ENCODE peak calls at places on chromosomes 1 and 21, in ten cellular contexts. One of them, this sample, is unnamed.

GRCh38 chr1:200279810-200280411 is 129.9 kb downstream of the ZNF281 start:
- DNase-seq in epithelial cell of esophagus: peak
- DNase-seq in tibial artery: no peak
- DNase-seq in HT1080: peak
- DNase-seq in GM10248: peak
- DNase-seq in ELR: peak
- DNase-seq in iris pigment epithelial cell: peak
- DNase-seq in activated T-cell treated with anti-CD3 and anti-CD28 coated beads for 1 hour: peak
- DNase-seq in AG08396: peak
- DNase-seq in AG10803: peak
- DNase-seq in this sample: peak

GRCh38 chr1:70440642-70441391 is 29.7 kb downstream of the CTH start:
- DNase-seq in HT1080: no peak
- DNase-seq in AG10803: no peak
- DNase-seq in epithelial cell of esophagus: no peak
- DNase-seq in GM10248: no peak
- DNase-seq in activated T-cell treated with anti-CD3 and anti-CD28 coated beads for 1 hour: no peak
- DNase-seq in iris pigment epithelial cell: no peak
- DNase-seq in tibial artery: no peak
- DNase-seq in AG08396: no peak
- DNase-seq in ELR: no peak
- DNase-seq in this sample: no peak

GRCh38 chr1:153771841-153772593 is 3.2 kb upstream of the SLC27A3 start:
- DNase-seq in GM10248: no peak
- DNase-seq in tibial artery: no peak
- DNase-seq in activated T-cell treated with anti-CD3 and anti-CD28 coated beads for 1 hour: no peak
- DNase-seq in epithelial cell of esophagus: no peak
- DNase-seq in ELR: peak
- DNase-seq in AG10803: no peak
- DNase-seq in HT1080: no peak
- DNase-seq in AG08396: no peak
- DNase-seq in iris pigment epithelial cell: no peak
- DNase-seq in this sample: no peak

GRCh38 chr21:39186676-39187075 is 3.4 kb upstream of the PSMG1 start:
- DNase-seq in ELR: no peak
- DNase-seq in HT1080: no peak
- DNase-seq in epithelial cell of esophagus: peak
- DNase-seq in tibial artery: no peak
- DNase-seq in GM10248: no peak
- DNase-seq in activated T-cell treated with anti-CD3 and anti-CD28 coated beads for 1 hour: no peak
- DNase-seq in AG08396: no peak
- DNase-seq in iris pigment epithelial cell: no peak
- DNase-seq in AG10803: peak
- DNase-seq in this sample: no peak

GRCh38 chr21:45599146-45599581 is 44.4 kb upstream of the PCBP3 start:
- DNase-seq in tibial artery: peak
- DNase-seq in GM10248: no peak
- DNase-seq in epithelial cell of esophagus: no peak
- DNase-seq in AG08396: no peak
- DNase-seq in HT1080: no peak
- DNase-seq in ELR: no peak
- DNase-seq in AG10803: no peak
- DNase-seq in activated T-cell treated with anti-CD3 and anti-CD28 coated beads for 1 hour: no peak
- DNase-seq in iris pigment epithelial cell: no peak
- DNase-seq in this sample: no peak

GRCh38 chr1:181111559-181111958 is 23.1 kb downstream of the IER5 start:
- DNase-seq in HT1080: peak
- DNase-seq in activated T-cell treated with anti-CD3 and anti-CD28 coated beads for 1 hour: no peak
- DNase-seq in GM10248: no peak
- DNase-seq in iris pigment epithelial cell: peak
- DNase-seq in AG10803: no peak
- DNase-seq in AG08396: no peak
- DNase-seq in epithelial cell of esophagus: peak
- DNase-seq in tibial artery: no peak
- DNase-seq in ELR: peak
- DNase-seq in this sample: no peak

GRCh38 chr21:38914531-38915385 is 109.0 kb downstream of the ETS2 start:
- DNase-seq in GM10248: no peak
- DNase-seq in ELR: peak
- DNase-seq in AG08396: peak
- DNase-seq in tibial artery: no peak
- DNase-seq in epithelial cell of esophagus: peak
- DNase-seq in activated T-cell treated with anti-CD3 and anti-CD28 coated beads for 1 hour: no peak
- DNase-seq in HT1080: no peak
- DNase-seq in iris pigment epithelial cell: peak
- DNase-seq in AG10803: no peak
- DNase-seq in this sample: no peak

GRCh38 chr1:234886081-234886874 is 242.4 kb downstream of the TOMM20 start:
- DNase-seq in HT1080: no peak
- DNase-seq in iris pigment epithelial cell: no peak
- DNase-seq in tibial artery: peak
- DNase-seq in GM10248: no peak
- DNase-seq in AG08396: no peak
- DNase-seq in epithelial cell of esophagus: peak
- DNase-seq in activated T-cell treated with anti-CD3 and anti-CD28 coated beads for 1 hour: no peak
- DNase-seq in AG10803: peak
- DNase-seq in ELR: no peak
- DNase-seq in this sample: no peak

GRCh38 chr21:28338906-28339305 is 653.8 kb downstream of the LTN1 start:
- DNase-seq in AG08396: no peak
- DNase-seq in tibial artery: no peak
- DNase-seq in ELR: no peak
- DNase-seq in HT1080: no peak
- DNase-seq in iris pigment epithelial cell: no peak
- DNase-seq in GM10248: no peak
- DNase-seq in activated T-cell treated with anti-CD3 and anti-CD28 coated beads for 1 hour: no peak
- DNase-seq in epithelial cell of esophagus: no peak
- DNase-seq in AG10803: no peak
- DNase-seq in this sample: no peak

GRCh38 chr21:26686278-26686677 is 113.2 kb upstream of the CYYR1 start:
- DNase-seq in HT1080: peak
- DNase-seq in tibial artery: no peak
- DNase-seq in GM10248: no peak
- DNase-seq in ELR: peak
- DNase-seq in AG10803: peak
- DNase-seq in epithelial cell of esophagus: peak
- DNase-seq in iris pigment epithelial cell: peak
- DNase-seq in AG08396: peak
- DNase-seq in activated T-cell treated with anti-CD3 and anti-CD28 coated beads for 1 hour: no peak
- DNase-seq in this sample: no peak

GRCh38 chr1:147611021-147611426 is 59.3 kb downstream of the ACP6 start:
- DNase-seq in HT1080: no peak
- DNase-seq in AG10803: no peak
- DNase-seq in AG08396: no peak
- DNase-seq in activated T-cell treated with anti-CD3 and anti-CD28 coated beads for 1 hour: no peak
- DNase-seq in ELR: no peak
- DNase-seq in epithelial cell of esophagus: no peak
- DNase-seq in tibial artery: no peak
- DNase-seq in GM10248: peak
- DNase-seq in iris pigment epithelial cell: no peak
- DNase-seq in this sample: no peak

GRCh38 chr1:50329332-50329932 is 93.8 kb downstream of the DMRTA2 start:
- DNase-seq in ELR: peak
- DNase-seq in GM10248: no peak
- DNase-seq in tibial artery: no peak
- DNase-seq in iris pigment epithelial cell: peak
- DNase-seq in HT1080: peak
- DNase-seq in AG10803: no peak
- DNase-seq in activated T-cell treated with anti-CD3 and anti-CD28 coated beads for 1 hour: no peak
- DNase-seq in AG08396: no peak
- DNase-seq in epithelial cell of esophagus: peak
- DNase-seq in this sample: no peak

GRCh38 chr1:193216920-193217319 is 30.5 kb upstream of the B3GALT2 start:
- DNase-seq in iris pigment epithelial cell: no peak
- DNase-seq in GM10248: no peak
- DNase-seq in AG08396: no peak
- DNase-seq in AG10803: no peak
- DNase-seq in tibial artery: peak
- DNase-seq in epithelial cell of esophagus: no peak
- DNase-seq in activated T-cell treated with anti-CD3 and anti-CD28 coated beads for 1 hour: no peak
- DNase-seq in HT1080: no peak
- DNase-seq in ELR: no peak
- DNase-seq in this sample: no peak

GRCh38 chr1:223712856-223713494 is 636 bp downstream of the CAPN2 start:
- DNase-seq in AG10803: no peak
- DNase-seq in iris pigment epithelial cell: no peak
- DNase-seq in GM10248: peak
- DNase-seq in ELR: no peak
- DNase-seq in HT1080: no peak
- DNase-seq in epithelial cell of esophagus: no peak
- DNase-seq in AG08396: no peak
- DNase-seq in tibial artery: peak
- DNase-seq in activated T-cell treated with anti-CD3 and anti-CD28 coated beads for 1 hour: peak
- DNase-seq in this sample: no peak

GRCh38 chr1:201125019-201125418 is 2.0 kb downstream of the ASCL5 start:
- DNase-seq in activated T-cell treated with anti-CD3 and anti-CD28 coated beads for 1 hour: no peak
- DNase-seq in AG10803: no peak
- DNase-seq in ELR: no peak
- DNase-seq in epithelial cell of esophagus: no peak
- DNase-seq in iris pigment epithelial cell: no peak
- DNase-seq in HT1080: no peak
- DNase-seq in tibial artery: no peak
- DNase-seq in AG08396: no peak
- DNase-seq in GM10248: no peak
- DNase-seq in this sample: no peak

GRCh38 chr1:180157108-180157507 is 2.4 kb downstream of the QSOX1 start:
- DNase-seq in epithelial cell of esophagus: no peak
- DNase-seq in activated T-cell treated with anti-CD3 and anti-CD28 coated beads for 1 hour: no peak
- DNase-seq in AG10803: peak
- DNase-seq in HT1080: peak
- DNase-seq in ELR: peak
- DNase-seq in tibial artery: no peak
- DNase-seq in AG08396: peak
- DNase-seq in GM10248: no peak
- DNase-seq in iris pigment epithelial cell: peak
- DNase-seq in this sample: no peak

GRCh38 chr1:168485048-168485447 is 58.7 kb downstream of the XCL2 start:
- DNase-seq in GM10248: no peak
- DNase-seq in AG08396: no peak
- DNase-seq in ELR: no peak
- DNase-seq in tibial artery: no peak
- DNase-seq in activated T-cell treated with anti-CD3 and anti-CD28 coated beads for 1 hour: no peak
- DNase-seq in HT1080: no peak
- DNase-seq in iris pigment epithelial cell: peak
- DNase-seq in epithelial cell of esophagus: peak
- DNase-seq in AG10803: peak
- DNase-seq in this sample: peak

GRCh38 chr1:218304281-218305039 is 19.4 kb downstream of the RRP15 start:
- DNase-seq in AG10803: no peak
- DNase-seq in tibial artery: no peak
- DNase-seq in AG08396: no peak
- DNase-seq in activated T-cell treated with anti-CD3 and anti-CD28 coated beads for 1 hour: no peak
- DNase-seq in ELR: no peak
- DNase-seq in GM10248: no peak
- DNase-seq in HT1080: peak
- DNase-seq in iris pigment epithelial cell: peak
- DNase-seq in epithelial cell of esophagus: no peak
- DNase-seq in this sample: no peak

GRCh38 chr1:88179943-88180342 is 504.1 kb upstream of the PKN2 start:
- DNase-seq in AG08396: no peak
- DNase-seq in GM10248: no peak
- DNase-seq in ELR: no peak
- DNase-seq in AG10803: no peak
- DNase-seq in HT1080: no peak
- DNase-seq in tibial artery: no peak
- DNase-seq in activated T-cell treated with anti-CD3 and anti-CD28 coated beads for 1 hour: no peak
- DNase-seq in epithelial cell of esophagus: no peak
- DNase-seq in iris pigment epithelial cell: no peak
- DNase-seq in this sample: no peak

GRCh38 chr1:246161626-246162025 is 345.5 kb downstream of the SMYD3 start:
- DNase-seq in iris pigment epithelial cell: peak
- DNase-seq in activated T-cell treated with anti-CD3 and anti-CD28 coated beads for 1 hour: no peak
- DNase-seq in HT1080: peak
- DNase-seq in AG08396: peak
- DNase-seq in ELR: peak
- DNase-seq in epithelial cell of esophagus: peak
- DNase-seq in tibial artery: no peak
- DNase-seq in AG10803: peak
- DNase-seq in GM10248: no peak
- DNase-seq in this sample: peak

GRCh38 chr1:63148825-63149645 is 173.3 kb upstream of the FOXD3 start:
- DNase-seq in AG08396: peak
- DNase-seq in ELR: peak
- DNase-seq in epithelial cell of esophagus: peak
- DNase-seq in HT1080: peak
- DNase-seq in tibial artery: no peak
- DNase-seq in iris pigment epithelial cell: peak
- DNase-seq in AG10803: peak
- DNase-seq in activated T-cell treated with anti-CD3 and anti-CD28 coated beads for 1 hour: no peak
- DNase-seq in GM10248: peak
- DNase-seq in this sample: peak

GRCh38 chr21:44285547-44285992 is at the start of gene AIRE:
- DNase-seq in AG10803: peak
- DNase-seq in AG08396: peak
- DNase-seq in tibial artery: no peak
- DNase-seq in activated T-cell treated with anti-CD3 and anti-CD28 coated beads for 1 hour: no peak
- DNase-seq in GM10248: no peak
- DNase-seq in ELR: peak
- DNase-seq in iris pigment epithelial cell: no peak
- DNase-seq in HT1080: no peak
- DNase-seq in epithelial cell of esophagus: no peak
- DNase-seq in this sample: no peak

GRCh38 chr1:227215863-227216510 is 102.3 kb downstream of the CDC42BPA start:
- DNase-seq in ELR: peak
- DNase-seq in AG10803: peak
- DNase-seq in HT1080: no peak
- DNase-seq in activated T-cell treated with anti-CD3 and anti-CD28 coated beads for 1 hour: no peak
- DNase-seq in GM10248: no peak
- DNase-seq in AG08396: no peak
- DNase-seq in epithelial cell of esophagus: no peak
- DNase-seq in tibial artery: no peak
- DNase-seq in iris pigment epithelial cell: peak
- DNase-seq in this sample: no peak

GRCh38 chr21:36584980-36585940 is 105.3 kb upstream of the CLDN14 start:
- DNase-seq in epithelial cell of esophagus: peak
- DNase-seq in iris pigment epithelial cell: peak
- DNase-seq in HT1080: no peak
- DNase-seq in tibial artery: no peak
- DNase-seq in AG08396: no peak
- DNase-seq in ELR: peak
- DNase-seq in AG10803: no peak
- DNase-seq in activated T-cell treated with anti-CD3 and anti-CD28 coated beads for 1 hour: peak
- DNase-seq in GM10248: no peak
- DNase-seq in this sample: no peak

GRCh38 chr21:36052860-36053766 is 7.2 kb downstream of the SETD4 start:
- DNase-seq in activated T-cell treated with anti-CD3 and anti-CD28 coated beads for 1 hour: no peak
- DNase-seq in ELR: no peak
- DNase-seq in AG08396: no peak
- DNase-seq in epithelial cell of esophagus: peak
- DNase-seq in AG10803: no peak
- DNase-seq in iris pigment epithelial cell: no peak
- DNase-seq in GM10248: no peak
- DNase-seq in HT1080: no peak
- DNase-seq in tibial artery: no peak
- DNase-seq in this sample: no peak

GRCh38 chr1:116377564-116378529 is 4.8 kb downstream of the ATP1A1 start:
- DNase-seq in AG10803: peak
- DNase-seq in HT1080: peak
- DNase-seq in epithelial cell of esophagus: peak
- DNase-seq in GM10248: peak
- DNase-seq in tibial artery: peak
- DNase-seq in ELR: peak
- DNase-seq in activated T-cell treated with anti-CD3 and anti-CD28 coated beads for 1 hour: no peak
- DNase-seq in iris pigment epithelial cell: peak
- DNase-seq in AG08396: peak
- DNase-seq in this sample: peak

GRCh38 chr1:227562923-227563318 is 435 bp upstream of the ZNF678 start:
- DNase-seq in epithelial cell of esophagus: no peak
- DNase-seq in HT1080: no peak
- DNase-seq in ELR: no peak
- DNase-seq in GM10248: no peak
- DNase-seq in tibial artery: no peak
- DNase-seq in activated T-cell treated with anti-CD3 and anti-CD28 coated beads for 1 hour: no peak
- DNase-seq in AG10803: no peak
- DNase-seq in AG08396: no peak
- DNase-seq in iris pigment epithelial cell: no peak
- DNase-seq in this sample: no peak